ENCODE peak calls at places on chromosomes 3 and 15, in eight cellular contexts. X is mucosa of descending colon; G is M059J; M is Kasumi-1; N is stimulated activated CD8-positive, alpha-beta memory T cell treated with anti-CD3 and anti-CD28 coated beads, Interleukin-15, amount 100 ng/mL, for 24 hours; W is GM19239; T is AG10803; R is H1. B is an unnamed sample.

GRCh38 chr3:188336178-188336577 is 182.2 kb downstream of the LPP start:
- DNase-seq in W (no peak), T (no peak), R (no peak), G (no peak), X (no peak), M (no peak), N (no peak), B (no peak)

GRCh38 chr3:45915518-45916231 is 27.6 kb upstream of the CXCR6 start:
- DNase-seq in G (peak; percentile 76), M (no peak), N (peak; percentile 42), T (peak; percentile 86), X (peak; percentile 54), W (peak; percentile 87), R (no peak), B (no peak)

GRCh38 chr3:71548995-71549394 is 34.5 kb downstream of the FOXP1 start:
- DNase-seq in G (no peak), N (no peak), T (no peak), R (no peak), W (no peak), M (no peak), X (no peak), B (no peak)

GRCh38 chr3:32373844-32374243 is 17.8 kb upstream of the CMTM7 start:
- DNase-seq in N (no peak), T (no peak), R (no peak), X (no peak), M (no peak), W (no peak), G (no peak), B (no peak)

GRCh38 chr3:59326246-59327024 is 276.6 kb upstream of the CFAP20DC start:
- DNase-seq in M (no peak), T (peak; percentile 21), N (no peak), R (no peak), W (no peak), G (no peak), X (no peak), B (no peak)

GRCh38 chr15:34621675-34622074 is 38.2 kb upstream of the GOLGA8B start:
- DNase-seq in W (no peak), G (peak; percentile 44), T (peak; percentile 59), R (no peak), M (no peak), N (no peak), X (no peak), B (no peak)

GRCh38 chr15:33963831-33964664 is 4.2 kb upstream of the CHRM5 start:
- DNase-seq in W (peak; percentile 18), M (peak; percentile 26), X (no peak), R (no peak), T (peak; percentile 47), G (peak; percentile 38), N (no peak), B (peak; percentile 14)

GRCh38 chr3:46695962-46696922 is 2.8 kb upstream of the ALS2CL start:
- DNase-seq in T (peak; percentile 49), G (peak; percentile 56), W (no peak), R (no peak), M (peak; percentile 43), X (no peak), N (no peak), B (no peak)

GRCh38 chr3:3145831-3146230 is 19.1 kb downstream of the TRNT1 start:
- DNase-seq in W (no peak), X (no peak), R (no peak), G (no peak), T (peak; percentile 34), M (no peak), N (no peak), B (no peak)

GRCh38 chr3:127491909-127492308 is 98.6 kb downstream of the TPRA1 start:
- DNase-seq in M (no peak), X (no peak), W (no peak), R (no peak), N (no peak), T (no peak), G (no peak), B (no peak)

GRCh38 chr3:195080571-195081141 is 190.3 kb downstream of the XXYLT1 start:
- DNase-seq in N (no peak), T (no peak), R (no peak), G (no peak), M (no peak), X (peak; percentile 17), W (no peak), B (no peak)

GRCh38 chr3:105561875-105562274 is 195.2 kb downstream of the ALCAM start:
- DNase-seq in M (no peak), W (no peak), G (no peak), N (no peak), X (no peak), T (no peak), R (no peak), B (no peak)

GRCh38 chr3:138114431-138114918 is 933 bp downstream of the DZIP1L start:
- DNase-seq in X (no peak), W (no peak), G (peak; percentile 52), N (no peak), T (peak; percentile 29), M (no peak), R (no peak), B (no peak)

GRCh38 chr3:156676467-156677119 is 2.2 kb downstream of the TIPARP start:
- DNase-seq in W (no peak), G (peak; percentile 66), X (no peak), R (no peak), T (peak; percentile 55), M (no peak), N (no peak), B (no peak)

B was measured in glomerular endothelial cell.